ENCODE peak calls at places on chromosomes 6 and 20, in six cellular contexts. E is mesothelial cell of epicardium, K is fibroblast of mammary gland, A is gastrocnemius medialis, J is GM10248, U is mucosa of descending colon. Y is an unnamed sample.

GRCh38 chr6:145372671-145373123 is 362.6 kb downstream of the EPM2A start:
- DNase-seq in E (no peak), K (peak; percentile 65), A (no peak), J (peak; percentile 28), U (peak; percentile 6), Y (no peak)

GRCh38 chr6:13116155-13116554 is 212.2 kb downstream of the TBC1D7 start:
- DNase-seq in E (no peak), K (no peak), A (no peak), J (no peak), U (no peak), Y (no peak)

GRCh38 chr20:13717631-13718044 is 67.1 kb downstream of the ESF1 start:
- DNase-seq in E (no peak), K (peak; percentile 11), A (no peak), J (peak; percentile 73), U (no peak), Y (no peak)

GRCh38 chr20:57195023-57195758 is 71.2 kb downstream of the BMP7 start:
- DNase-seq in E (no peak), K (peak; percentile 56), A (peak; percentile 19), J (no peak), U (no peak), Y (no peak)

GRCh38 chr6:34340906-34341480 is 51.5 kb downstream of the NUDT3 start:
- DNase-seq in E (no peak), K (peak; percentile 57), A (no peak), J (no peak), U (no peak), Y (no peak)

GRCh38 chr6:75201901-75202672 is 3.8 kb downstream of the COL12A1 start:
- DNase-seq in E (peak; percentile 49), K (peak; percentile 40), A (peak; percentile 23), J (peak; percentile 27), U (no peak), Y (peak; percentile 68)

GRCh38 chr20:38017959-38018358 is 15.3 kb downstream of the TTI1 start:
- DNase-seq in E (no peak), K (no peak), A (no peak), J (no peak), U (no peak), Y (no peak)

GRCh38 chr20:17985388-17986018 is 16.7 kb downstream of the MGME1 start:
- DNase-seq in E (no peak), K (no peak), A (no peak), J (no peak), U (peak; percentile 62), Y (no peak)

GRCh38 chr6:43798688-43799444 is 28.9 kb downstream of the VEGFA start:
- DNase-seq in E (no peak), K (peak; percentile 86), A (peak; percentile 99), J (peak; percentile 47), U (peak; percentile 89), Y (peak; percentile 95)

GRCh38 chr6:26501482-26501986 is 1.4 kb downstream of the BTN1A1 start:
- DNase-seq in E (peak; percentile 38), K (peak; percentile 10), A (no peak), J (peak; percentile 31), U (peak; percentile 21), Y (peak; percentile 32)

GRCh38 chr20:2917266-2917665 is 44.0 kb downstream of the PTPRA start:
- DNase-seq in E (no peak), K (no peak), A (no peak), J (no peak), U (no peak), Y (no peak)

GRCh38 chr20:2911200-2911599 is 37.9 kb downstream of the PTPRA start:
- DNase-seq in E (no peak), K (no peak), A (no peak), J (no peak), U (no peak), Y (no peak)

GRCh38 chr20:2909953-2910352 is 36.7 kb downstream of the PTPRA start:
- DNase-seq in E (no peak), K (no peak), A (no peak), J (no peak), U (no peak), Y (no peak)

GRCh38 chr20:2918096-2919049 is 45.1 kb downstream of the PTPRA start:
- DNase-seq in E (no peak), K (no peak), A (no peak), J (no peak), U (no peak), Y (no peak)

GRCh38 chr20:2914160-2914559 is 40.9 kb downstream of the PTPRA start:
- DNase-seq in E (no peak), K (no peak), A (no peak), J (no peak), U (peak; percentile 29), Y (peak; percentile 2)
- TF ChIP-seq CTCF in E (no peak), K (peak; percentile 0), A (no peak), J (peak; percentile 37), U (no peak), Y (no peak)

GRCh38 chr6:150394886-150395285 is 26.1 kb downstream of the IYD start:
- DNase-seq in E (no peak), K (no peak), A (no peak), J (no peak), U (no peak), Y (no peak)

GRCh38 chr6:150394053-150394875 is 25.5 kb downstream of the IYD start:
- DNase-seq in E (no peak), K (no peak), A (no peak), J (no peak), U (no peak), Y (no peak)

GRCh38 chr6:150391890-150392289 is 23.1 kb downstream of the IYD start:
- DNase-seq in E (no peak), K (peak; percentile 29), A (no peak), J (no peak), U (no peak), Y (no peak)

GRCh38 chr6:150392452-150393220 is 23.8 kb downstream of the IYD start:
- DNase-seq in E (no peak), K (no peak), A (no peak), J (no peak), U (no peak), Y (no peak)

GRCh38 chr6:150391414-150391813 is 22.6 kb downstream of the IYD start:
- DNase-seq in E (no peak), K (no peak), A (no peak), J (no peak), U (no peak), Y (no peak)
- TF ChIP-seq CTCF in E (no peak), K (no peak), A (no peak), J (no peak), U (no peak), Y (no peak)

GRCh38 chr6:70842541-70842940 is 114.3 kb downstream of the B3GAT2 start:
- DNase-seq in E (no peak), K (no peak), A (no peak), J (no peak), U (no peak), Y (no peak)

GRCh38 chr6:70841115-70841514 is 115.7 kb downstream of the B3GAT2 start:
- DNase-seq in E (no peak), K (no peak), A (no peak), J (no peak), U (no peak), Y (no peak)

GRCh38 chr6:70846207-70846835 is 110.5 kb downstream of the B3GAT2 start:
- DNase-seq in E (no peak), K (no peak), A (no peak), J (no peak), U (no peak), Y (peak; percentile 4)

GRCh38 chr6:70844301-70844700 is 112.6 kb downstream of the B3GAT2 start:
- DNase-seq in E (no peak), K (no peak), A (no peak), J (no peak), U (no peak), Y (no peak)

DNA sequence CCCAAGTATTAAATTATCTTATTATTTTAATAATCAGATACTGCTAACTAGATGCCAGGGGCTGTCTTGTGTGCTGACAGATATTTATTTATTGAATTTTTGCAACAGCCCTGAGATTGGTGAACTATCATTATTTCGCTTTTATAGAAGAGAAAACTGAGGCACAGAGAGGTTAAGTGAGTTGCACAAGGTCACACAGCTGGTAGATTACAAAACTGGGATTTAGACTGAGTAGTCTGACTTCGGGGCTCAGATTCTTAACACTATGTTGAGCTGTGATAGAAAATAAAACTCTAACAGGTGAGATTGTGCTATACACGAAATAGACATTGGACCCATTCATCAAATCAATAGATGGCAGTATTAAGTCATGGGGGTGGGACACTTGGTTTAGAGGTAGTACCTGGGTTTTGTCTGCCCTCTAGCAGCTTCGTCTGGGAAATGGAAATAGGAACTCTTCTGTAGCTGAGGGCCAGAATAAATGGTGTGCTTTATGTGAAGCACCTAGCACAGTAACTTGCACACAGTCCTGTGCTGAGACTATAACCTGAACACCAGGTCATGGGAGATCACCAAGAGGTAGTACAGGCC is 113.4 kb downstream of the B3GAT2 start:
- DNase-seq in E (no peak), K (no peak), A (no peak), J (no peak), U (no peak), Y (no peak)
- TF ChIP-seq CTCF in E (no peak), K (no peak), A (no peak), J (no peak), U (no peak), Y (no peak)

GRCh38 chr6:79584332-79584731 is 46.8 kb upstream of the SH3BGRL2 start:
- DNase-seq in E (no peak), K (no peak), A (no peak), J (no peak), U (no peak), Y (no peak)

GRCh38 chr6:79589701-79590100 is 41.4 kb upstream of the SH3BGRL2 start:
- DNase-seq in E (no peak), K (no peak), A (no peak), J (no peak), U (no peak), Y (no peak)

DNA sequence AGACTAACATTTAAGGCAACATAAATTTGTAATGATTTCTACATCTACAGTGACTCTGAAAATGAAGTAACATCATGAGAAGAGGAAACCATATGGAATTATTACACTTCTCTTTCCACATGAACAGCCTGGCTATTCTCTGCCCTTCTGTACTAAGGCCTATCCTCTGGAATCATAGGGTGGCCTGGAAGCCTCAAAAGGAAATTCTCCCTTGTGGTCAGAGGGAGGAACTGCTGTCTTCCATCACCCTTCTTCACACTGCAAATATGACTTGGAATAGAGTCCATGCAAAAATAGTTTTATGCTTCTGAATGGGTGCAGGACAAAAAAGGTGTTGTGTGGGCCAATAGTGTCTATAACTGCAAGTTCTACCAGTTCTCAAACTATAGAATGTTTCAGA is 44.6 kb upstream of the SH3BGRL2 start:
- DNase-seq in E (no peak), K (peak; percentile 49), A (no peak), J (no peak), U (peak; percentile 29), Y (no peak)
- TF ChIP-seq CTCF in E (peak; percentile 56), K (peak; percentile 69), A (no peak), J (no peak), U (peak; percentile 52), Y (peak; percentile 45)

GRCh38 chr20:25987073-25987927 is 290.6 kb upstream of the ZNF337 start:
- DNase-seq in E (no peak), K (peak; percentile 12), A (no peak), J (no peak), U (peak; percentile 26), Y (no peak)
- TF ChIP-seq CTCF in E (no peak), K (no peak), A (no peak), J (peak; percentile 14), U (no peak), Y (no peak)

GRCh38 chr6:24935753-24936152 is at the start of gene RIPOR2:
- DNase-seq in E (no peak), K (no peak), A (no peak), J (peak; percentile 37), U (peak; percentile 38), Y (no peak)
- TF ChIP-seq CTCF in E (no peak), K (no peak), A (no peak), J (peak; percentile 19), U (no peak), Y (no peak)